ENCODE peak calls at places on chromosome 22, in six cellular contexts. I, O, D, W, X and R are unnamed samples.

GRCh38 chr22:23833017-23833795 is 5.6 kb downstream of the DERL3 start:
- DNase-seq in I (no peak), O (no peak), D (no peak), W (no peak), X (no peak), R (no peak)

GRCh38 chr22:19058713-19059451 is 63.3 kb downstream of the DGCR2 start:
- DNase-seq in I (no peak), O (no peak), D (no peak), W (no peak), X (no peak), R (no peak)

GRCh38 chr22:19994851-19995610 is 21.6 kb downstream of the ARVCF start:
- DNase-seq in I (no peak), O (no peak), D (no peak), W (no peak), X (no peak), R (no peak)

GRCh38 chr22:29195964-29196666 is 9.6 kb upstream of the EMID1 start:
- DNase-seq in I (no peak), O (no peak), D (no peak), W (no peak), X (no peak), R (no peak)

GRCh38 chr22:47130883-47131610 is 368.6 kb downstream of the TBC1D22A start:
- DNase-seq in I (no peak), O (no peak), D (no peak), W (no peak), X (no peak), R (no peak)

GRCh38 chr22:25348391-25348790 is 129.0 kb downstream of the CRYBB2 start:
- DNase-seq in I (no peak), O (no peak), D (no peak), W (no peak), X (no peak), R (no peak)

GRCh38 chr22:17272511-17272991 is 53.3 kb upstream of the ADA2 start:
- DNase-seq in I (no peak), O (no peak), D (no peak), W (no peak), X (no peak), R (no peak)

GRCh38 chr22:45483918-45484499 is 18.7 kb upstream of the FBLN1 start:
- DNase-seq in I (no peak), O (no peak), D (no peak), W (no peak), X (no peak), R (no peak)

GRCh38 chr22:25903294-25903693 is 161.3 kb downstream of the MYO18B start:
- DNase-seq in I (no peak), O (no peak), D (no peak), W (no peak), X (no peak), R (no peak)

GRCh38 chr22:46514592-46515207 is 22.7 kb downstream of the CELSR1 start:
- DNase-seq in I (no peak), O (peak), D (peak), W (no peak), X (peak), R (peak)

GRCh38 chr22:17303840-17304779 is 65.2 kb upstream of the CECR2 start:
- DNase-seq in I (peak), O (no peak), D (no peak), W (no peak), X (no peak), R (no peak)

GRCh38 chr22:31289335-31289734 is 3.0 kb downstream of the PIK3IP1 start:
- DNase-seq in I (peak), O (no peak), D (no peak), W (no peak), X (no peak), R (no peak)

GRCh38 chr22:22787805-22788459 is 99.7 kb upstream of the IGLL5 start:
- DNase-seq in I (peak), O (peak), D (peak), W (peak), X (peak), R (peak)

GRCh38 chr22:41919357-41920224 is 4.7 kb upstream of the SHISA8 start:
- DNase-seq in I (peak), O (no peak), D (peak), W (no peak), X (no peak), R (peak)

GRCh38 chr22:19568337-19569311 is 44.4 kb upstream of the CLDN5 start:
- DNase-seq in I (no peak), O (peak), D (peak), W (no peak), X (peak), R (peak)

GRCh38 chr22:23383491-23384450 is 196.3 kb downstream of the IGLL1 start:
- DNase-seq in I (no peak), O (peak), D (no peak), W (no peak), X (no peak), R (no peak)

GRCh38 chr22:23229646-23230045 is 49.3 kb downstream of the BCR start:
- DNase-seq in I (no peak), O (no peak), D (no peak), W (no peak), X (no peak), R (no peak)

GRCh38 chr22:35656284-35656752 is 8.1 kb downstream of the APOL6 start:
- DNase-seq in I (no peak), O (no peak), D (no peak), W (no peak), X (peak), R (no peak)

DNA sequence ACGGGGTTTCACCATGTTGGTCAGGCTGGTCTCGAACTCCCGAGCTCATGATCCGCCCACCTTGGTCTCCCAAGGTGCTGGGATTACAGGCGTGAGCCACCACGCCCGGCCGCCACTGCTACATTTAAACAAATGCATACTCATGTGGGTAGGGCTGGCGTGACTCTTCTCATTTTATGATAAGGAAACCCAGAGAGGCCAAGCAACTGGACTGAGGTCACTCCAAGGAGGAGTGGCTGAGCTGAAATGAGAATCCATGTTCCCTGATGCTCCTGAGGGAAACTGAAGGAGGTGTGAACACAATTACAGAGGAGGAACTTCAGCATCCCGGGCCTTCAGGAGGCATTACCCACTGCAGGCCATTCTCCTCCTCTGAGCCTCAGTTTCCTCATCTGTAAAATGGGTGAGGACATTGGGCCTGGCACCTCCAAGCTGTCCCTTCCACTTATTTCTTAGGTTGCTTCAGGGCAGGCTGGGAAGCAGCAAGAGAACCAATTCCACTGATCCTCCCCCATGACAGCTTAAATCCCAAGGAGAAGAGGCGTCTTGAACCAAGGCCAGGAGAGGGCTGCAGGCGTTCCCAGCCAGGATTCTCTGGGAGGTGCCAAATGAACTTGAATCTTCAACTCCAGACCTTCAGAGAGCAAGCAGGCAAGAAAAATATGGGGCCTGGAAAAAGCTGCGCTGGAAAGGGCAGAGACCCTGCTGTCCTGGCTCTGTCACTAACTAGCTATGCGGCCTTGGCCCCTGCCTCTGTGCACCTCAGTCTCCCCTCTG is 2.9 kb downstream of the TST start:
- DNase-seq in I (no peak), O (no peak), D (no peak), W (no peak), X (no peak), R (no peak)
- H3K4me3 ChIP-seq in I (no peak), O (no peak), D (no peak), W (no peak), X (no peak), R (no peak)

GRCh38 chr22:36858966-36859365 is 1.8 kb upstream of the NCF4 start:
- DNase-seq in I (peak), O (no peak), D (no peak), W (no peak), X (no peak), R (no peak)

GRCh38 chr22:36860017-36860416 is 789 bp upstream of the NCF4 start:
- DNase-seq in I (peak), O (no peak), D (no peak), W (no peak), X (no peak), R (no peak)

GRCh38 chr22:36860821-36861659 is at the start of gene NCF4:
- DNase-seq in I (peak), O (no peak), D (no peak), W (no peak), X (no peak), R (no peak)

GRCh38 chr22:36862251-36863242 is 1.7 kb downstream of the NCF4 start:
- DNase-seq in I (peak), O (no peak), D (no peak), W (no peak), X (no peak), R (no peak)

GRCh38 chr22:36860438-36860820 is 377 bp upstream of the NCF4 start:
- DNase-seq in I (no peak), O (no peak), D (no peak), W (no peak), X (no peak), R (no peak)
- H3K4me3 ChIP-seq in I (peak), O (no peak), D (no peak), W (no peak), X (no peak), R (no peak)

DNA sequence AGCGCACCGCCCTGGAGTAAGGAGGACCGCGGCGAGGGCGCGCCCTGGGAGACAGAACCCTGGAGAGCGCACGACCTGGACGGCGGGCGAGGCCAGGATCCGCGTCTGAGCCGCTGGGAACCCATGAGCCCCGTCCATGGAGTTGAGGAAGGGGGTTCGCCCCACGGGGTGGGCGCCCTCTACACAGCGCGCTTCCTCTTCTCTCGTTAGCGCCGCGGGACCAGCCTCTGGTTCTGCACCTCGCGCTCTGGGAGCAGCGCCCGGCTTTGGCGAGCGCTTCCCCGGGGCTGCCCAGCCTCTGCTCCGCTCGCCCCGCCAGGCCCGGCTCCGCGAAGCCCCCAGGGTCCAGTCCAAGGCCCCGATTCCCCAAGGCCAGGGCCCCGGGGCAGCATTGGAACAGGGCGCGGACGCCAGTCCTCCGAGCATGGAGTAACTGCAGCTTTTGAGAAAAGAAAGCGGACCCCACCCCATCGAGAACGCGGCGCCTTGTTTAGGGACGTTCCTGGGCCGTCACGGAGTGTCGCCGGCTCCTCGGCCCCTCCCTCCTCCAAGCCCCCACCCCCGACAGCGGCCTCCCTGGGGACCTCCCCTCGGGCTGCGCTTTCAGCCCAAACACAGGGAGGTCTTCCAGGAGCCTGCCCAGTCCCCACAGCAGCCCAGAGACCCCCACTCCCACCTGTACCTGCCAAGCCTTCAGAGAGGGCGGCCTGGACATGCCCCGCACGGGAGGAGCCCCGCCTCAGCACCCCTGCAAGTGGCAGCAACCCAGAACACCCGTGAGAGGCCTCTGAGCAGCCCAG is 56.2 kb downstream of the BRD1 start:
- DNase-seq in I (no peak), O (no peak), D (no peak), W (no peak), X (no peak), R (no peak)
- H3K4me3 ChIP-seq in I (no peak), O (no peak), D (no peak), W (no peak), X (no peak), R (no peak)

GRCh38 chr22:39253427-39254070 is 8.8 kb upstream of the PDGFB start:
- DNase-seq in I (no peak), O (peak), D (peak), W (no peak), X (peak), R (peak)

GRCh38 chr22:39254122-39254521 is 9.3 kb upstream of the PDGFB start:
- DNase-seq in I (no peak), O (no peak), D (no peak), W (no peak), X (no peak), R (no peak)

GRCh38 chr22:39251762-39252460 is 7.1 kb upstream of the PDGFB start:
- DNase-seq in I (no peak), O (no peak), D (no peak), W (no peak), X (no peak), R (no peak)

GRCh38 chr22:39250838-39251237 is 6.1 kb upstream of the PDGFB start:
- DNase-seq in I (no peak), O (no peak), D (no peak), W (no peak), X (no peak), R (no peak)

GRCh38 chr22:39252461-39253391 is 7.9 kb upstream of the PDGFB start:
- DNase-seq in I (no peak), O (no peak), D (no peak), W (no peak), X (no peak), R (no peak)
- H3K4me3 ChIP-seq in I (no peak), O (no peak), D (peak), W (no peak), X (no peak), R (no peak)

GRCh38 chr22:44029069-44029468 is 5.0 kb downstream of the PARVB start:
- DNase-seq in I (no peak), O (no peak), D (no peak), W (no peak), X (no peak), R (no peak)

GRCh38 chr22:44026066-44026629 is 2.0 kb downstream of the PARVB start:
- DNase-seq in I (no peak), O (no peak), D (no peak), W (peak), X (no peak), R (peak)

GRCh38 chr22:44026630-44027511 is 2.8 kb downstream of the PARVB start:
- DNase-seq in I (peak), O (peak), D (peak), W (peak), X (no peak), R (peak)

GRCh38 chr22:44030051-44030701 is 6.1 kb downstream of the PARVB start:
- DNase-seq in I (no peak), O (no peak), D (no peak), W (no peak), X (no peak), R (no peak)

DNA sequence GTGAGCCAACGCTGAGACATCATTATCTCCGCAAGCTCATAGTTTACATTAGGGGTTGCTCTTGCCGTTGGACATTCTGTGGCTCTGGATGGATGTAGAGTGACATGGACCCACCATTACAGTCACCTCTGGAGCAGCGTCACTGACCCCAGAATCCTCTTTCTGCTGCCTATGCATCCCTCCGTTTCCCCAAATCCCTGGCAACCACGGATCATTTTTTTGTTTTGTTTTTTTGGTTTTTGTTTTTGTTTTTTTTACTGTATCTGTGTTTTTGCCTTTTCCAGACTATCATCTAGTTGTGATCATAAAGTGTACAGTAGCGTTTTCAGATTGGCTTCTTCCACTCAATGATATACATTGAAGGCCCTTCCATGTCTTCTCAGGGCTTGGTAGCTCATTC is 4.0 kb downstream of the PARVB start:
- DNase-seq in I (no peak), O (no peak), D (no peak), W (no peak), X (no peak), R (no peak)
- H3K4me3 ChIP-seq in I (no peak), O (no peak), D (no peak), W (no peak), X (no peak), R (no peak)

GRCh38 chr22:32814289-32814865 is 12.9 kb downstream of the TIMP3 start:
- DNase-seq in I (no peak), O (no peak), D (no peak), W (no peak), X (no peak), R (peak)
- H3K4me3 ChIP-seq in I (no peak), O (no peak), D (no peak), W (no peak), X (no peak), R (peak)

GRCh38 chr22:50526849-50527801 is 1.7 kb upstream of the SCO2 start:
- DNase-seq in I (peak), O (peak), D (no peak), W (peak), X (peak), R (peak)
- H3K4me3 ChIP-seq in I (peak), O (peak), D (peak), W (peak), X (peak), R (peak)